ENCODE peak calls at places on chromosomes 16 and 17, in ten cellular contexts. I is stomach; P is ovary; V is OCI-LY7; K is CD8-positive, alpha-beta T cell; N is IMR-90; F is mucosa of descending colon; U is fibroblast of pulmonary artery; G is MM.1S; O is AG04450. Y is an unnamed sample.
A peak's percentile ranks its signal among the peaks of the same experiment; 100 is the strongest.

GRCh38 chr17:68697850-68698313 is 96.7 kb upstream of the FAM20A start:
- DNase-seq in I (peak; percentile 31), P (no peak), V (no peak), K (no peak), N (peak; percentile 68), F (no peak), U (peak; percentile 92), G (no peak), O (no peak), Y (no peak)

GRCh38 chr17:62933986-62934385 is 32.0 kb upstream of the TANC2 start:
- DNase-seq in I (no peak), P (no peak), V (no peak), K (no peak), N (no peak), F (no peak), U (peak; percentile 45), G (no peak), O (no peak), Y (peak; percentile 63)

GRCh38 chr16:88639231-88640038 is 1.1 kb downstream of the IL17C start:
- DNase-seq in I (peak; percentile 76), P (no peak), V (no peak), K (no peak), N (no peak), F (peak; percentile 76), U (no peak), G (no peak), O (no peak), Y (no peak)

GRCh38 chr17:55668581-55668980 is 54.1 kb downstream of the TMEM100 start:
- DNase-seq in I (no peak), P (no peak), V (no peak), K (no peak), N (no peak), F (no peak), U (no peak), G (no peak), O (no peak), Y (no peak)

GRCh38 chr16:81848306-81848853 is 69.3 kb downstream of the PLCG2 start:
- DNase-seq in I (no peak), P (no peak), V (no peak), K (no peak), N (no peak), F (no peak), U (no peak), G (no peak), O (no peak), Y (no peak)

GRCh38 chr16:2790631-2791030 is 3.3 kb upstream of the PRSS33 start:
- DNase-seq in I (no peak), P (no peak), V (no peak), K (no peak), N (no peak), F (peak; percentile 4), U (no peak), G (no peak), O (no peak), Y (no peak)

GRCh38 chr16:17803625-17804410 is 333.1 kb upstream of the XYLT1 start:
- DNase-seq in I (no peak), P (no peak), V (no peak), K (no peak), N (peak; percentile 97), F (no peak), U (peak; percentile 27), G (no peak), O (peak; percentile 55), Y (no peak)

GRCh38 chr16:10616744-10617640 is 36.6 kb upstream of the EMP2 start:
- DNase-seq in I (peak; percentile 73), P (peak; percentile 59), V (no peak), K (no peak), N (peak; percentile 29), F (peak; percentile 89), U (peak; percentile 28), G (no peak), O (no peak), Y (no peak)

DNA sequence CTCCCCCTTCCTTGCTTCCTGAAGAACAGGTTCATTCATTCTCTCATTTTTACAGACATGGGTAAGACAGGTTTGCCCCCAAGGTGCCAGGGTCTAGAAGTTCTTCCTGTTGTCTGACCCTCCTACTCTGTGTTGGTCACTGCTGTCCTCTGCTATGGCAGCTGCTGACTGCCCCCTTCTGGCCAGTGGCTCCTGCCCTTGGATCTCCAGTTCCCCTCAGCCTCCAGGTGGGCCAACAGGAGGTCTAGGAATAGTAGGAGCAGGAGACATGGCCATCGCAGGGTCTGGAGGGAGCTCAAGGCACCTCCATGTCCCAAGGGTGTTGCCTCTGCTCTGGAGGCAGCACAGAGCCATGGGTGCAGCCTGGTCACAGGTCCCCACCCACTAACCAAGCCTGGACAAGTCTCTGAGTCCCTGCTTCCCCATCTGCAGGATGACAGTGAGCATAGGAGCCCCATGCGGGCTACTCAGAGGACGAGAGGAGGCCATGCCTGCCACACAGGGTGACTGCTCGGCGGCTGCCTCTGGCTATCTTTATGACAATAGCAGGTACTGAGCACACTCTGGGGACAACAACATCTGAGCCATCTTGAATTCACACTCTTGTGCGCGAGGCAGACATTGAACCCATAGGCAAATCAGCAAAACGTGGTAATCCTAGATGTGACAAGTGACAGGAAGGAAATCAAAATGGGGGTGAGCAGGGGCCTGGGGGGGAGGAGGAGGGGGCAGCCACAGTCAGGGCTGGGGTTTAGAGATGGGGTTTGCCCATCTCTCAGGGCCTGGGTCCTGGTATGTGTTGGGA is 27.0 kb upstream of the NXPH3 start:
- DNase-seq in I (peak; percentile 55), P (no peak), V (no peak), K (no peak), N (peak; percentile 30), F (no peak), U (peak; percentile 58), G (no peak), O (no peak), Y (no peak)
- TF ChIP-seq CTCF in I (no peak), P (no peak), V (peak; percentile 58), K (no peak), N (peak; percentile 63), F (no peak), U (peak; percentile 81), G (peak; percentile 39), O (peak; percentile 63), Y (peak; percentile 38)

DNA sequence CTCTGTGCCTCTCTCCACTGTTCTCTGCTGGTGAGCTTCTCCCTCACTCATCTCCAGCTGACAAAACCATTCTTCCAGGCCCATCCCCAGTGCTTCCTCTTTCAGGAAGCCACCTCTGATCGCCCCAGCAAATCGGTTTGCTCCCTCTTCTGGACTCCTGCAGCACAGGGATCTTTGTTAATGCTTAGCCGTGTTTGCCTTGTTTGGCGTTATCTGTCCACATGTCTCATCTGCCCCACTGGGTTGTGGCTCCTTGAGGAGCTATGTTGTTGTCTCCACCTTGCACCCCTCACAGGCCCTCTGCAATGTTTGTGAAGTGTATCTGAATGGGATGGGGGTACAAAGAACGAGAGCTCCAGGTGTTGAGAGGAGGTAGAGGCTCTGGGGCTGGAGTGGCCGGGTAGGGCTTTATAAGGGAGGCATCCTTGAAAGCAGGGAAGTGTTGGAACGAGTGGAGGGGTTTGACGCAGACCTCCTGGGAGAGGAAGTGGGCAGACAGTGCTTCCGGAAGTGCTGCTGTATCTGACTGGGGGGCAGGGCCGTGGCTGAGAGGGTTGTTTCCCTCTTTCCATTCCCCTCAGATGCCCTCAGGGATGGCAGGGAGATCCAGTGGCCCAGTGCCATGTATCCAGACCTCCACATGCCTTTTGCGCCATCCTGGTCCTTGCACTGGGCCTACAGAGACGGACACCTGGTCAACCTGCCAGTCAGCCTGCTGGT is 27.8 kb downstream of the CASKIN2 start:
- DNase-seq in I (no peak), P (no peak), V (peak; percentile 73), K (no peak), N (no peak), F (no peak), U (peak; percentile 14), G (no peak), O (no peak), Y (no peak)
- TF ChIP-seq CTCF in I (no peak), P (no peak), V (peak; percentile 55), K (no peak), N (peak; percentile 12), F (no peak), U (no peak), G (no peak), O (peak; percentile 8), Y (no peak)

GRCh38 chr16:79769320-79770243 is 169.0 kb upstream of the MAF start:
- DNase-seq in I (no peak), P (no peak), V (no peak), K (no peak), N (no peak), F (no peak), U (no peak), G (no peak), O (no peak), Y (no peak)

GRCh38 chr16:79768594-79768993 is 168.1 kb upstream of the MAF start:
- DNase-seq in I (no peak), P (no peak), V (no peak), K (no peak), N (no peak), F (peak; percentile 42), U (no peak), G (no peak), O (no peak), Y (no peak)

GRCh38 chr16:79767597-79768280 is 167.2 kb upstream of the MAF start:
- DNase-seq in I (peak; percentile 40), P (peak; percentile 35), V (no peak), K (no peak), N (no peak), F (peak; percentile 59), U (peak; percentile 13), G (peak; percentile 58), O (no peak), Y (no peak)

GRCh38 chr16:79772028-79772427 is 171.5 kb upstream of the MAF start:
- DNase-seq in I (no peak), P (no peak), V (no peak), K (no peak), N (no peak), F (no peak), U (no peak), G (no peak), O (no peak), Y (no peak)

GRCh38 chr16:79770244-79771064 is 169.9 kb upstream of the MAF start:
- DNase-seq in I (peak; percentile 92), P (peak; percentile 91), V (peak; percentile 72), K (no peak), N (peak; percentile 40), F (peak; percentile 92), U (peak; percentile 78), G (peak; percentile 81), O (peak; percentile 37), Y (peak; percentile 92)
- TF ChIP-seq CTCF in I (no peak), P (no peak), V (no peak), K (no peak), N (no peak), F (no peak), U (no peak), G (peak; percentile 3), O (no peak), Y (no peak)

DNA sequence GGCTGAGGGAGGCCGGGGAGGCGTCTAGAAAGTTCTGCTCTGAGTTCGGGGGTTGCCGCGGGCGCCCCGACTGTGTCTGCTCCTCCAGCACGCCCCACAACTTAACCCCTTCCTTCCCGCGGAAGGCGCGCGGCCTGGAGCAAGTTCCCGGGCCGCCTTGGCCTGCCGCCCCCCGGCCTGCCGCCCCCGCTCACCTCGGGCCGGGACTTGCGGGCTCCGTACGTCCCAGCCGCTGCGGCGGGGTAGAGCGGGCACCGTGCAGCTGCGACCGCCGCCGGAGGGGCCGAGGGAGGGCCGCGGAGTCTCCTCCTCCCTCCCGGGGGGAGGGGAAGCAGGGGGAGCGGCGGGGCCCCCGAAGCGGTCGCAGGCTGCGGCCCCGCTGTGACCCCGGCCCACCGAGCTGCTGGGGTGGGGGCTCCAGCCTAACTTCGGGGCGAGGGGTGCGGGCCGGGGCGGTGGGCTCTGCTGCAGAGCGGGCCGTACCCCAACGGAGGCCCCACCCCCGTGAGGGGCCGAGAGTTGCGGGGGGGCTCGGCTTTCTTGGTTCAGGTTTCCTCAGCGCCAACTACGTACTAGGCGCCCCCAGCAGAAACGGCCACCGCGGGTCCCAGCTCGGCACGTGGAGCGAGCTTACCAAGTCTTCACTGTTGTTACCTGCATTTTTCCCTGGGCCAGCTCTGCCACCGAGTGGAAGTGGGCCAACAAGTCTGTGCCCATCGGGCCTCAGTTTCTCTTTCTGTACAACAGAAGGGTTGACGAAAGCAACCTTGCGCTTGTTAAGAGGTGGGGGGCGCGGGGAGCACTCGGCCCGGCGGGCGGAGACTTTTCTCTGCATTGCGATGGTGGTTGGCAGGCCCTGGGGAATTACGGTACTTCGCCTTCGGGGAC is at the start of gene CCDC102A:
- DNase-seq in I (peak; percentile 28), P (no peak), V (peak; percentile 72), K (no peak), N (no peak), F (peak; percentile 60), U (no peak), G (peak; percentile 20), O (no peak), Y (no peak)
- TF ChIP-seq CTCF in I (no peak), P (no peak), V (no peak), K (no peak), N (no peak), F (no peak), U (no peak), G (no peak), O (no peak), Y (no peak)